ENCODE peak calls at places on chromosomes 12 and 14, in five cellular contexts. One of them, this sample, is unnamed.

GRCh38 chr14:106055257-106055656 is 528.9 kb downstream of the TMEM121 start:
- DNase-seq in activated CD8-positive, alpha-beta T cell treated with anti-CD3 and anti-CD28 coated beads for 36 hours: no peak
- DNase-seq in cardiac muscle cell: no peak
- DNase-seq in heart left ventricle: no peak
- DNase-seq in omental fat pad: no peak
- DNase-seq in this sample: no peak

GRCh38 chr12:34363050-34363673 is 340.9 kb downstream of the ALG10 start:
- DNase-seq in cardiac muscle cell: no peak
- DNase-seq in heart left ventricle: no peak
- DNase-seq in omental fat pad: no peak
- DNase-seq in activated CD8-positive, alpha-beta T cell treated with anti-CD3 and anti-CD28 coated beads for 36 hours: no peak
- DNase-seq in this sample: no peak

GRCh38 chr12:27424631-27425230 is 21.8 kb upstream of the SMCO2 start:
- DNase-seq in heart left ventricle: peak
- DNase-seq in omental fat pad: no peak
- DNase-seq in cardiac muscle cell: peak
- DNase-seq in activated CD8-positive, alpha-beta T cell treated with anti-CD3 and anti-CD28 coated beads for 36 hours: peak
- DNase-seq in this sample: peak

GRCh38 chr14:23294734-23295561 is 7.7 kb downstream of the PPP1R3E start:
- DNase-seq in cardiac muscle cell: peak
- DNase-seq in omental fat pad: no peak
- DNase-seq in heart left ventricle: peak
- DNase-seq in activated CD8-positive, alpha-beta T cell treated with anti-CD3 and anti-CD28 coated beads for 36 hours: peak
- DNase-seq in this sample: peak

GRCh38 chr14:71319646-71320045 is 412.4 kb downstream of the PCNX1 start:
- DNase-seq in cardiac muscle cell: peak
- DNase-seq in heart left ventricle: no peak
- DNase-seq in activated CD8-positive, alpha-beta T cell treated with anti-CD3 and anti-CD28 coated beads for 36 hours: peak
- DNase-seq in omental fat pad: no peak
- DNase-seq in this sample: peak

GRCh38 chr14:50758279-50758678 is 72.7 kb downstream of the NIN start:
- DNase-seq in activated CD8-positive, alpha-beta T cell treated with anti-CD3 and anti-CD28 coated beads for 36 hours: no peak
- DNase-seq in omental fat pad: no peak
- DNase-seq in cardiac muscle cell: no peak
- DNase-seq in heart left ventricle: no peak
- DNase-seq in this sample: no peak

GRCh38 chr12:27437839-27438238 is 8.7 kb upstream of the SMCO2 start:
- DNase-seq in heart left ventricle: no peak
- DNase-seq in cardiac muscle cell: no peak
- DNase-seq in omental fat pad: no peak
- DNase-seq in activated CD8-positive, alpha-beta T cell treated with anti-CD3 and anti-CD28 coated beads for 36 hours: no peak
- DNase-seq in this sample: no peak

GRCh38 chr12:106841471-106842302 is 67.2 kb downstream of the RIC8B start:
- DNase-seq in omental fat pad: no peak
- DNase-seq in heart left ventricle: peak
- DNase-seq in cardiac muscle cell: peak
- DNase-seq in activated CD8-positive, alpha-beta T cell treated with anti-CD3 and anti-CD28 coated beads for 36 hours: peak
- DNase-seq in this sample: peak

GRCh38 chr14:39005044-39005736 is 97.8 kb downstream of the SEC23A start:
- DNase-seq in heart left ventricle: peak
- DNase-seq in activated CD8-positive, alpha-beta T cell treated with anti-CD3 and anti-CD28 coated beads for 36 hours: no peak
- DNase-seq in omental fat pad: no peak
- DNase-seq in cardiac muscle cell: no peak
- DNase-seq in this sample: no peak

DNA sequence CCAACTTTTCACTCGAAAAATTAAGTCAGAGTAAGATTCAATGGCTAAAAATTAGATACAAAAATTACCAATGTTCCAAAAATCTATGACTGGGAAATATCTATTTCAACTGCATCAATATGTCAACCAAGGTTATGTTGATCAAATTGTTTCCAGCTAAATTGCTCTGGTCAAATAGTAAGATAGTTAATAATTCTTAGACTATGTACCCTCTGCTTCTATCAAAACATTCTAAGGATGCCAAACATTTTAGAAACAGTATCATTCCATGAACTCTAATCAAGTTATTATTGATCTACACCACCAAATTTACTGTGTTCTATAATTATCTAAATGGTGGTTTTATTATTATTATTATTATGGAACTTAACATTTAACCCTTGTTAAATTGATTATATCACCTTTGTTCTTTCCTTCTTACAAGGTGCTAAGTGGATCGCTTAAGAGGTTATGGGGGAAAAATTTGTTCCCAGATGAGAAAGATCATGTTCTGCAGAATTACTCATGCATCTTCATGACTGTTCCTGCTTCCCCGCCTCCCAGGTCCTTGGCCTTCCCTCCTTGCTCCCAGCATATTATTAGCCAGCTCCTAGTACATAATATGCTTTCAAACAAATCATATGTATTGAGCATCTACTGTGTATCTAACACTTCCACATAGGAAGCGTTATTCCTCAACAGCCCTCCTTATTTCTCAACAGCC is 240.5 kb upstream of the KRR1 start:
- DNase-seq in heart left ventricle: no peak
- DNase-seq in activated CD8-positive, alpha-beta T cell treated with anti-CD3 and anti-CD28 coated beads for 36 hours: no peak
- DNase-seq in cardiac muscle cell: no peak
- DNase-seq in omental fat pad: no peak
- DNase-seq in this sample: no peak
- TF ChIP-seq CTCF in heart left ventricle: no peak
- TF ChIP-seq CTCF in activated CD8-positive, alpha-beta T cell treated with anti-CD3 and anti-CD28 coated beads for 36 hours: no peak
- TF ChIP-seq CTCF in cardiac muscle cell: no peak
- TF ChIP-seq CTCF in omental fat pad: no peak
- TF ChIP-seq CTCF in this sample: no peak

GRCh38 chr12:15592934-15593333 is 196.3 kb downstream of the EPS8 start:
- DNase-seq in cardiac muscle cell: no peak
- DNase-seq in activated CD8-positive, alpha-beta T cell treated with anti-CD3 and anti-CD28 coated beads for 36 hours: no peak
- DNase-seq in omental fat pad: no peak
- DNase-seq in heart left ventricle: no peak
- DNase-seq in this sample: no peak
- TF ChIP-seq CTCF in cardiac muscle cell: peak
- TF ChIP-seq CTCF in activated CD8-positive, alpha-beta T cell treated with anti-CD3 and anti-CD28 coated beads for 36 hours: no peak
- TF ChIP-seq CTCF in omental fat pad: no peak
- TF ChIP-seq CTCF in heart left ventricle: no peak
- TF ChIP-seq CTCF in this sample: no peak

GRCh38 chr12:52697058-52697582 is 6.2 kb downstream of the KRT77 start:
- DNase-seq in cardiac muscle cell: no peak
- DNase-seq in heart left ventricle: no peak
- DNase-seq in omental fat pad: no peak
- DNase-seq in activated CD8-positive, alpha-beta T cell treated with anti-CD3 and anti-CD28 coated beads for 36 hours: no peak
- DNase-seq in this sample: no peak
- TF ChIP-seq CTCF in cardiac muscle cell: no peak
- TF ChIP-seq CTCF in heart left ventricle: no peak
- TF ChIP-seq CTCF in omental fat pad: no peak
- TF ChIP-seq CTCF in activated CD8-positive, alpha-beta T cell treated with anti-CD3 and anti-CD28 coated beads for 36 hours: no peak
- TF ChIP-seq CTCF in this sample: no peak

DNA sequence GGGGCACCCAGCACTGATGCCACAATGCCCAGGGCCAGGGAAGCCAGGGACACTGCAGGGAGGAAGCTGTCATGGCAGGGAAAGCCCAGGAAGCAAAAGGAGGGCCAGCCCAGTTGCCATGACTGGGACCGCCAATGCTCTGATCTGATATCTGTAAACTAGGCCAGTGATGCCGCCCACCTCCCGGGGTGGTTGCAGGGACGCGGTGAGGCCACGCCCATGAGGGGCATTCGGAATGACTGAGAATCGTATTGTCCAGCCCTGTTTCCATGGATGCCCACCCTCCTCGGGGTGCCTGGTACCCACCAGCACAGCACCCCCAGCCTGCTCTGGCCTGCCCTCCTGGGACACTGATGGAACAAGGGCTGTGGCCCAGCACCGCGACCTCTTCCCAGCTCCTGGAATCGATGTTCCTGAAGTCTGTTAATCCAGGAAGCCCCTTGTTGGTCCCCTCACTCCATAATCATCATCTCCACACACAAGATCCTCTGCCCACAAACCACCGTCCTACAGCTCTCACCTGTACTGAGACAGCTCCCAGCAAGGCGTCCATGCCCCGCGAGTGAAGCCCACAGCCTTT is 48.7 kb downstream of the CHGA start:
- DNase-seq in cardiac muscle cell: no peak
- DNase-seq in omental fat pad: no peak
- DNase-seq in heart left ventricle: no peak
- DNase-seq in activated CD8-positive, alpha-beta T cell treated with anti-CD3 and anti-CD28 coated beads for 36 hours: no peak
- DNase-seq in this sample: no peak
- TF ChIP-seq CTCF in cardiac muscle cell: no peak
- TF ChIP-seq CTCF in omental fat pad: no peak
- TF ChIP-seq CTCF in heart left ventricle: no peak
- TF ChIP-seq CTCF in activated CD8-positive, alpha-beta T cell treated with anti-CD3 and anti-CD28 coated beads for 36 hours: no peak
- TF ChIP-seq CTCF in this sample: no peak

GRCh38 chr12:81811778-81812125 is 52.6 kb upstream of the PPFIA2 start:
- DNase-seq in activated CD8-positive, alpha-beta T cell treated with anti-CD3 and anti-CD28 coated beads for 36 hours: no peak
- DNase-seq in cardiac muscle cell: no peak
- DNase-seq in omental fat pad: no peak
- DNase-seq in heart left ventricle: no peak
- DNase-seq in this sample: no peak

GRCh38 chr12:81809829-81810595 is 50.9 kb upstream of the PPFIA2 start:
- DNase-seq in cardiac muscle cell: no peak
- DNase-seq in heart left ventricle: no peak
- DNase-seq in activated CD8-positive, alpha-beta T cell treated with anti-CD3 and anti-CD28 coated beads for 36 hours: no peak
- DNase-seq in omental fat pad: no peak
- DNase-seq in this sample: no peak

GRCh38 chr12:81815611-81816010 is 56.5 kb upstream of the PPFIA2 start:
- DNase-seq in heart left ventricle: no peak
- DNase-seq in cardiac muscle cell: no peak
- DNase-seq in omental fat pad: no peak
- DNase-seq in activated CD8-positive, alpha-beta T cell treated with anti-CD3 and anti-CD28 coated beads for 36 hours: no peak
- DNase-seq in this sample: no peak

GRCh38 chr12:81809113-81809777 is 50.1 kb upstream of the PPFIA2 start:
- DNase-seq in heart left ventricle: no peak
- DNase-seq in activated CD8-positive, alpha-beta T cell treated with anti-CD3 and anti-CD28 coated beads for 36 hours: no peak
- DNase-seq in omental fat pad: no peak
- DNase-seq in cardiac muscle cell: no peak
- DNase-seq in this sample: no peak

GRCh38 chr12:81811066-81811777 is 52.1 kb upstream of the PPFIA2 start:
- DNase-seq in cardiac muscle cell: no peak
- DNase-seq in activated CD8-positive, alpha-beta T cell treated with anti-CD3 and anti-CD28 coated beads for 36 hours: no peak
- DNase-seq in omental fat pad: no peak
- DNase-seq in heart left ventricle: no peak
- DNase-seq in this sample: no peak
- TF ChIP-seq CTCF in cardiac muscle cell: no peak
- TF ChIP-seq CTCF in activated CD8-positive, alpha-beta T cell treated with anti-CD3 and anti-CD28 coated beads for 36 hours: no peak
- TF ChIP-seq CTCF in omental fat pad: no peak
- TF ChIP-seq CTCF in heart left ventricle: no peak
- TF ChIP-seq CTCF in this sample: no peak

DNA sequence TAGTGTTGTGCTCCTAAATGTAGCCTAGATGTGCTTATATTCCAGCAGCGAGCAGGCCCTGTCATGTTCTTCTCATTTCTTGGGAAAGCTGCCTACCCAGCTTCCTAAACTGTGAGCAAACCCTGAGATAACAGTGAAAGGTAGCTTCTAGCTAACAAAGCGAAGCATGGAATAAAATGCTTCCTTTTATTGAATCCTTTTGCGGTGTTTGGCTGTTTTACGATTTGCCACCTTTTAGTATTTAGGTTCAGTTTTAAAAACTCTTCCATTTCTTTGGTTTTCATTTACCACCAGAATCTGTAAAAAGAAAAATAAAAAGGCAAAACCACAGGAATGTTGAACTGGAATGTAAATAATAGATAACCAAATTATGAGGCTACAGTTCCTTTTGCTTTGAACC is 5.0 kb upstream of the PKP2 start:
- DNase-seq in activated CD8-positive, alpha-beta T cell treated with anti-CD3 and anti-CD28 coated beads for 36 hours: no peak
- DNase-seq in cardiac muscle cell: no peak
- DNase-seq in omental fat pad: no peak
- DNase-seq in heart left ventricle: no peak
- DNase-seq in this sample: no peak
- TF ChIP-seq CTCF in activated CD8-positive, alpha-beta T cell treated with anti-CD3 and anti-CD28 coated beads for 36 hours: no peak
- TF ChIP-seq CTCF in cardiac muscle cell: no peak
- TF ChIP-seq CTCF in omental fat pad: no peak
- TF ChIP-seq CTCF in heart left ventricle: no peak
- TF ChIP-seq CTCF in this sample: no peak